ENCODE peak calls at places on chromosomes 16 and 17, in four cellular contexts. L is H1, C is HepG2, V is K562. M is an unnamed sample.

GRCh38 chr17:56174421-56174820 is 21.1 kb downstream of the ANKFN1 start:
- DNase-seq in L (no peak), C (no peak), V (no peak), M (no peak)

GRCh38 chr17:73359987-73360410 is 48.2 kb upstream of the CDC42EP4 start:
- DNase-seq in L (peak), C (peak), V (no peak), M (peak)

GRCh38 chr16:13919330-13919682 is 648 bp upstream of the ERCC4 start:
- DNase-seq in L (no peak), C (peak), V (peak), M (peak)

GRCh38 chr16:9846362-9847099 is 335.7 kb downstream of the GRIN2A start:
- DNase-seq in L (no peak), C (no peak), V (no peak), M (no peak)

GRCh38 chr16:1564325-1564724 is 30.9 kb downstream of the TMEM204 start:
- DNase-seq in L (no peak), C (no peak), V (peak), M (no peak)

GRCh38 chr17:80151333-80151732 is 4.4 kb upstream of the EIF4A3 start:
- DNase-seq in L (no peak), C (no peak), V (no peak), M (no peak)

GRCh38 chr16:4830408-4830807 is 16.7 kb downstream of the GLYR1 start:
- DNase-seq in L (no peak), C (no peak), V (no peak), M (no peak)

GRCh38 chr16:88593064-88593463 is 22.9 kb downstream of the ZC3H18 start:
- DNase-seq in L (no peak), C (no peak), V (no peak), M (no peak)

GRCh38 chr16:28317040-28317880 is 24.9 kb downstream of the SBK1 start:
- DNase-seq in L (peak), C (peak), V (peak), M (peak)

GRCh38 chr16:58462997-58463891 is 36.7 kb upstream of the NDRG4 start:
- DNase-seq in L (peak), C (no peak), V (no peak), M (no peak)
- TF ChIP-seq FOSL1 in L (no peak), C (no peak), V (no peak), M (no peak)

GRCh38 chr17:19753049-19753444 is 4.9 kb upstream of the ALDH3A1 start:
- DNase-seq in L (no peak), C (no peak), V (no peak), M (peak)

GRCh38 chr17:19755821-19756510 is 7.9 kb upstream of the ALDH3A1 start:
- DNase-seq in L (no peak), C (no peak), V (no peak), M (no peak)

GRCh38 chr17:19752216-19753048 is 4.3 kb upstream of the ALDH3A1 start:
- DNase-seq in L (no peak), C (no peak), V (no peak), M (no peak)

GRCh38 chr17:19755392-19755791 is 7.3 kb upstream of the ALDH3A1 start:
- DNase-seq in L (no peak), C (no peak), V (no peak), M (no peak)

DNA sequence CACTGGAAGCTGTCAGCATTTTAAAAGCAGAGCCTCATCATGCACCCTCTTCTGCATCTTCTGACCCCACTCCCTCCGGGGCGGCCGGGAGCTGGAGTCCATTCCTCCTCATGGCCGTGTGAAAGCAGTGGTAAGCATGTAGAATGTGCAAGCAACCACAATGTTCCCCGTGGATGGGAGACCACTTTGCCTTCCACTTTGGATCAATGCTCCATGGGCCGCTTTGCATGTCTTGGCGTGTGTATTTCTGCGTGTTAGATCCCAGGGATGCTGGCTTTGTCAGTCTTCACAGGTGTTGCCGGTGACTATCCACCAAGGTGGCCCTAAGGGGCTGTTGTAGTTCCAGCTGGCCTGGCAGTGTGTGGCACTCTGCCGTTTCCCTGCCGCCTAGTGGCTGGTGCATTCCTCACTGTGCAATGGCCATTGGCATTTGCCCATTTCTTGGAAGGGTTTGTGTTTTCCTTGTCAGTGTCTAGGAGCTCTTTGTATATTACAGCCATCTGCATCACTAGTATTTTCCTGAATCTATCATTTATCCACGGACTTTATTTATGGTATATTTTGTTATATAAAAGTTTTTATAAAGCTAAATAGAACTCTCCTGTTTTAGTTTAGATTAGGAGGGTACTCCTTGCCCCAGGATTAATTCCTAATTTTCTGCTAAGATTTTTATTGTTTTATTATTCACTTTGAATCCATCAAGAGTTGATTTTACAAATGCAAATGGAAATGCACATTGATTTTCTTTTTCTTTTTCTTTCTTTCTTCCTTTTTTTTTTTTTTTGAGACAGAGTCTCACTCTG is 5.8 kb upstream of the ALDH3A1 start:
- DNase-seq in L (no peak), C (no peak), V (no peak), M (peak)
- TF ChIP-seq FOSL1 in L (no peak), C (no peak), V (no peak), M (no peak)

GRCh38 chr16:86799367-86799766 is 221.0 kb downstream of the FOXL1 start:
- DNase-seq in L (no peak), C (no peak), V (no peak), M (no peak)

GRCh38 chr16:86798247-86799041 is 220.1 kb downstream of the FOXL1 start:
- DNase-seq in L (no peak), C (no peak), V (no peak), M (no peak)

GRCh38 chr16:86802013-86802412 is 223.7 kb downstream of the FOXL1 start:
- DNase-seq in L (no peak), C (no peak), V (no peak), M (no peak)

GRCh38 chr16:86797700-86798099 is 219.4 kb downstream of the FOXL1 start:
- DNase-seq in L (no peak), C (no peak), V (no peak), M (no peak)

DNA sequence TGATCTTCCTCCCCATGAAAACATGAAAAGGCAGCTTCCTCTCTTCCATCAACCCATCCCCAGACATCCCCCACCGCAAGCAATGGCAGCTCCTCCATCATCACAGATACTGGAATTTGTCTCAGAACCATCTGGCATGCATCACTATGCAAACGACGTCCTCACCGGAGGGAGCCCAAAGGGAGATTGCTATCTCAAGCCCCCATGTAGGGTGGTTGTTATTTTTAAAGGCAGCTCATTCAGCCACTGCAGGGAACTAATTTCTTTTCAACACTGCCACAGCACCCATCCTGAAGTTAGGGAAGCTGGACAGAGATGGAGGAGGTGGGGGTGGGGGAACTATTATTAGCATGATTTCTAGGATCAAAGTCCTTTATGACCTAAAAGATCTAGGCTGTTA is 222.6 kb downstream of the FOXL1 start:
- DNase-seq in L (no peak), C (no peak), V (no peak), M (no peak)
- TF ChIP-seq FOSL1 in L (no peak), C (no peak), V (no peak), M (no peak)

GRCh38 chr17:66990047-66990446 is 25.5 kb downstream of the CACNG4 start:
- DNase-seq in L (no peak), C (no peak), V (no peak), M (no peak)

GRCh38 chr17:66992911-66993310 is 28.4 kb downstream of the CACNG4 start:
- DNase-seq in L (no peak), C (no peak), V (no peak), M (no peak)

GRCh38 chr17:66996926-66997325 is 32.4 kb downstream of the CACNG4 start:
- DNase-seq in L (no peak), C (no peak), V (no peak), M (no peak)

GRCh38 chr17:66994943-66995535 is 30.5 kb downstream of the CACNG4 start:
- DNase-seq in L (no peak), C (no peak), V (no peak), M (no peak)

DNA sequence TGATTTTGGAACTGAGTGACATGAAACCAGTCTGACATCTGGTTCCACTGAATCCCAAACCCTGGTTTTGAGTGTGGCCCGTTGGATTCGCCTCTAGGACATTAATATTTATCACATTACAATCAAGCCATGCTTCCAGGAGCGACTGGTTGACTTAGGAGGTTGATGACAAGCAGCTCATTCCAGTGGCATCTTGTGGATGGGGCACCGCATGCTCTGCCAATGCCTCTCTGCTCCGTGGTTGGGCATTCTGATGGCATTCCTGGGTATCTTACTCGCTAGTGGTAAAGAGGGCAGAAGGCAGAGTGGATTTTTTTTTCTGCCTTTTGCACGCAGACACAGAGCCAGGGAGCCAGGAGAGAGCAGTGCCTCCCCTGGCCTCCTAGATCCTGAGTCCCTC is 31.4 kb downstream of the CACNG4 start:
- DNase-seq in L (no peak), C (no peak), V (no peak), M (no peak)
- TF ChIP-seq FOSL1 in L (no peak), C (no peak), V (no peak), M (no peak)

GRCh38 chr17:14755002-14755401 is 454.1 kb downstream of the HS3ST3B1 start:
- DNase-seq in L (no peak), C (no peak), V (no peak), M (no peak)

GRCh38 chr17:14759325-14759724 is 458.4 kb downstream of the HS3ST3B1 start:
- DNase-seq in L (no peak), C (no peak), V (no peak), M (no peak)

GRCh38 chr17:14753383-14753782 is 452.5 kb downstream of the HS3ST3B1 start:
- DNase-seq in L (no peak), C (no peak), V (no peak), M (no peak)

GRCh38 chr17:14760212-14760611 is 459.3 kb downstream of the HS3ST3B1 start:
- DNase-seq in L (no peak), C (no peak), V (no peak), M (no peak)

DNA sequence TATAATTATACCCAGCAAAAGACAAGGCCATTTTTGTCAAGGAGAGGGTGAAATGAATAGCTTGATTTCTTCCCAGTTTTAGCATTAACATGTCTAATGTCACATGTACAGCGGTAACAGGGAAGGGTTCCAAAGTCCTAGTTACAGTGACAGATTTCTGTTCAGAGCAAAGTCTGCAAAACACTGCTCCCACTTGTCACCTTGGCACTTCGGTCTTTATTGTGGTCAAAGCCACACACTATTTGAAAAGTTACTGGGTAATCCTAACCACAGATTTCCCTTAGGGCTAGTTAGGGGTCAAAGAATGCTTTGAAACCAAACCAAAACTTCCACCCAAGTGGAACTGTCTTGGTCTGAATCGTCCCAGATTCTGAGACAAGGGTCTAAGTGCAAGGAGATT is 455.6 kb downstream of the HS3ST3B1 start:
- DNase-seq in L (no peak), C (peak), V (no peak), M (no peak)
- TF ChIP-seq FOSL1 in L (no peak), C (no peak), V (no peak), M (no peak)

DNA sequence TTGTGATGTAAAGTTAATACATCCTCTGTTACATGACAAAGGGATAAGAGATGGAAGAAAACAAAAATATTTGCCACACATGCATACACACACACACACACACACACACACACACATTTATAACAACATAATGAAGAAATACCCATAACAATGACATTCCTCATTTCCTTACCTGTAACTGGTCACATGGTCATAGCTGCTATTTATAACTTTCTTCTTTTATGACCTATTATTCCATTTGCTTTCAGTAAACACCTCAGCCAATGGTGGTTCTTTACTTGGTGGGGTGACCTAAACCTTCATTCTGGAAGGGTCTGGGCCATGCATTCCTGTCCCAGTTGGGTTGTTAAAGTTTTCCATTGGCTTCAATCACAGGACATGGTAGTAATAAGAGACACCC is 5.3 kb downstream of the MT2A start:
- DNase-seq in L (no peak), C (no peak), V (no peak), M (no peak)
- TF ChIP-seq FOSL1 in L (no peak), C (no peak), V (no peak), M (no peak)

DNA sequence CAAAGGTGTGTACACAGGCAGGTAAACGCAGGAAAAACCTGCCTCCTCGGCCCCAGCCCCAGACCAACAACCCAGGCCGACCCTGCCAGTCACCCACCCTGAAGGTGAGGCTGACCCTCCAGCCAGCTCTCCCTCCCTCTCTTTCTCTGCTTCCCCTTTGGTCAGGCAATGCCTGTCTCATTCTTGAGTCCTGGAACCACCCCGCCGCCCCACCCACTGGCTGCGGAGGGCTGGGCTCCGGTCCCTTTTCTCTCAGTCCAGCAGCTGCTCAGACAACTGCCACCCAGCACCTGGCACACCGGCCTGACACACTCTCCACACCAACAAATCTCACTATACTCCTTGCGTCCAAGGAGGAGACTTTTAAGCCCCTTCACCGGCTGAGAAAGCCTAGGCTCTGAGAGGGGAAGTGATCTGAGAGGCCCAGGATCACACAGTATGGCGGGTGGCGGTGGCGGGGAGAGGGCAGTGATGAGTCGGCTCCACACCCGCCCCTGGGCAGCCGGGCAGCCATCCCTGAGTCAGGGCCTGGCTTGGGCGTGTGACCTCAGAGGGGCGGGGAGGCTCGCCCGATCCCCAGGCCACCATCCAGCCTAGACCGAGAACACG is 687 bp downstream of the FLII start:
- DNase-seq in L (no peak), C (peak), V (peak), M (no peak)
- TF ChIP-seq FOSL1 in L (no peak), C (no peak), V (no peak), M (no peak)